ENCODE peak calls at places on chromosomes 4 and X, in eight cellular contexts. H is NCI-H2171 treated with DMSO at 0.1 percent for 48 hours; W is stimulated activated naive CD4-positive, alpha-beta T cell; A is DMS153; M is stromal cell of bone marrow; Q is NCI-H2081; E is EL; C is stimulated activated CD8-positive, alpha-beta memory T cell treated with anti-CD3 and anti-CD28 coated beads, Interleukin-7, amount 100 ng/mL, for 1 hour. J is an unnamed sample.

GRCh38 chr4:105061720-105062119 is 85.0 kb upstream of the TET2 start:
- DNase-seq in W (no peak), M (no peak), C (no peak), A (no peak), E (no peak), Q (no peak), H (no peak), J (no peak)

GRCh38 chr4:20878806-20879205 is 178.5 kb downstream of the PACRGL start:
- DNase-seq in H (no peak), M (no peak), Q (no peak), C (no peak), W (no peak), E (no peak), A (no peak), J (no peak)

GRCh38 chr4:138540056-138540800 is 298.1 kb upstream of the SLC7A11 start:
- DNase-seq in Q (no peak), C (no peak), W (no peak), H (no peak), A (no peak), E (peak; percentile 78), M (peak; percentile 13), J (no peak)

GRCh38 chr4:113677333-113677732 is 84.2 kb downstream of the CAMK2D start:
- DNase-seq in E (no peak), H (no peak), M (no peak), A (no peak), W (peak; percentile 23), C (no peak), Q (no peak), J (no peak)

GRCh38 chr4:95590615-95591014 is 41.8 kb upstream of the UNC5C start:
- DNase-seq in A (no peak), M (no peak), Q (no peak), H (no peak), E (no peak), W (no peak), C (no peak), J (no peak)

GRCh38 chr4:55837903-55838302 is 15.5 kb upstream of the EXOC1 start:
- DNase-seq in W (no peak), M (no peak), E (no peak), Q (no peak), A (no peak), H (no peak), C (no peak), J (no peak)

GRCh38 chrX:11059923-11060322 is 51.2 kb upstream of the HCCS start:
- DNase-seq in A (no peak), C (no peak), H (no peak), W (no peak), E (peak; percentile 62), Q (no peak), M (peak; percentile 14), J (no peak)

GRCh38 chr4:126697748-126698147 is 935.0 kb upstream of the INTU start:
- DNase-seq in A (no peak), M (peak; percentile 49), Q (no peak), C (no peak), E (peak; percentile 64), W (no peak), H (no peak), J (no peak)

GRCh38 chr4:10015140-10015753 is 6.0 kb downstream of the SLC2A9 start:
- DNase-seq in H (peak; percentile 45), M (no peak), C (no peak), Q (peak; percentile 76), W (no peak), A (no peak), E (peak; percentile 41), J (no peak)

GRCh38 chr4:83582289-83582756 is 46.4 kb downstream of the GPAT3 start:
- DNase-seq in A (no peak), E (peak; percentile 21), M (peak; percentile 39), Q (peak; percentile 2), H (peak; percentile 32), C (no peak), W (no peak), J (peak; percentile 36)

GRCh38 chrX:119690921-119691716 is 1.8 kb downstream of the SEPTIN6 start:
- DNase-seq in M (no peak), W (peak; percentile 63), H (no peak), A (no peak), E (peak; percentile 62), C (no peak), Q (no peak), J (no peak)

GRCh38 chr4:56681849-56682175 is 716 bp upstream of the HOPX start:
- DNase-seq in C (no peak), A (no peak), Q (no peak), E (no peak), M (no peak), W (no peak), H (no peak), J (no peak)

GRCh38 chr4:41693629-41694028 is 54.9 kb downstream of the PHOX2B start:
- DNase-seq in W (no peak), Q (peak; percentile 63), A (no peak), M (peak; percentile 10), C (no peak), E (peak; percentile 35), H (peak; percentile 63), J (no peak)

GRCh38 chr4:182856862-182857261 is 60.3 kb downstream of the DCTD start:
- DNase-seq in W (no peak), H (no peak), A (no peak), E (no peak), C (no peak), M (no peak), Q (no peak), J (no peak)

GRCh38 chrX:63387411-63387810 is 36.3 kb upstream of the SPIN4 start:
- DNase-seq in W (no peak), Q (no peak), C (no peak), E (no peak), A (no peak), M (no peak), H (no peak), J (no peak)

GRCh38 chrX:38804481-38805293 is 3.4 kb downstream of the MID1IP1 start:
- DNase-seq in W (peak; percentile 19), E (peak; percentile 19), M (no peak), C (no peak), H (peak; percentile 21), A (no peak), Q (no peak), J (no peak)